ENCODE peak calls at places on chromosomes 13 and 19, in seven cellular contexts. K is pancreas, B is ascending aorta, E is IMR-90, N is breast epithelium, M is heart left ventricle, D is SK-N-SH. Y is an unnamed sample. For H3K9me3, the result is how much of the 10 kb centered on the place peaks cover.

GRCh38 chr13:44734204-44734707 is 158.1 kb upstream of the TSC22D1 start:
- DNase-seq in D (peak), E (peak), B (no peak), N (peak), M (peak), K (peak), Y (peak)

GRCh38 chr13:75771818-75772217 is 135.7 kb downstream of the LMO7 start:
- DNase-seq in K (no peak), N (no peak), M (no peak), D (no peak), B (no peak), E (peak), Y (no peak)

GRCh38 chr19:11767633-11768133 is 883 bp downstream of the ZNF441 start:
- DNase-seq in D (peak), N (peak), E (peak), M (peak), K (peak), B (peak), Y (peak)

GRCh38 chr19:8310342-8311055 is 2.3 kb upstream of the CD320 start:
- DNase-seq in N (no peak), K (peak), B (peak), M (no peak), D (no peak), E (no peak), Y (peak)

GRCh38 chr19:35347171-35347929 is at the start of gene FFAR1:
- DNase-seq in M (peak), B (peak), N (no peak), K (no peak), E (no peak), D (no peak), Y (no peak)

GRCh38 chr13:39451860-39452301 is 151.1 kb downstream of the LHFPL6 start:
- DNase-seq in E (peak), D (no peak), N (no peak), M (peak), B (no peak), K (no peak), Y (no peak)

GRCh38 chr13:51284339-51284738 is 55.2 kb upstream of the SERPINE3 start:
- DNase-seq in N (no peak), M (no peak), B (peak), K (no peak), D (no peak), E (no peak), Y (no peak)

GRCh38 chr19:4676955-4677731 is 7.0 kb upstream of the MYDGF start:
- DNase-seq in E (peak), K (peak), D (peak), M (no peak), B (no peak), N (no peak), Y (peak)

GRCh38 chr19:45816236-45817009 is 1.3 kb upstream of the RSPH6A start:
- DNase-seq in M (no peak), B (no peak), N (no peak), D (peak), K (no peak), E (no peak), Y (peak)

GRCh38 chr19:6038634-6039405 is 60.9 kb upstream of the RANBP3 start:
- DNase-seq in D (no peak), N (no peak), B (no peak), M (no peak), K (no peak), E (peak), Y (no peak)

GRCh38 chr19:17687141-17687856 is 855 bp downstream of the UNC13A start:
- DNase-seq in E (no peak), N (no peak), M (no peak), K (no peak), D (peak), B (no peak), Y (no peak)

GRCh38 chr19:39410620-39411005 is 1.9 kb upstream of the PLEKHG2 start:
- DNase-seq in N (no peak), M (no peak), B (peak), D (no peak), K (peak), E (no peak), Y (no peak)

DNA sequence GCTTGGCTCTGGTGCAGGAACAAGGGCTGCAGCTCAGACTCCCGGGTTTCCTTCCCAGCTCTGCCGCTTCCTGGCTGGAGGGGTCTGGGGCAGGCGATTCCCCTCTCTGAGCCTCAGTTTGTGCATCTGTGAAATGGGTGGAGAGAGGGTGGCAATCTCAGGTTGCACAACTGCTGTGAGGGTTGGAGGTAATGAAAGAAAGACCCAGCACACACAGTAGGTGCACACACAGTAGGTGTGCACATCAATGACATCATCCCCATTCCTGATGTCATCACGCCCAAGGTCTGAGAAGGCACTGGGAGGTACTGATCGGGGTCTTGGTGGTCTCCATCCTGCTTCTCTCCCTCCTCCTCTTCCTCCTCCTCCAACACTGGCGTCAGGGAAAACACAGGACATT is 2.7 kb downstream of the LILRB4 start:
- DNase-seq in N (no peak), M (no peak), B (no peak), E (no peak), D (no peak), K (no peak), Y (no peak)
- H3K9me3 ChIP-seq in N (under half), M (under half), B (under half), E (under half), D (under half), K (under half), Y (under half)

DNA sequence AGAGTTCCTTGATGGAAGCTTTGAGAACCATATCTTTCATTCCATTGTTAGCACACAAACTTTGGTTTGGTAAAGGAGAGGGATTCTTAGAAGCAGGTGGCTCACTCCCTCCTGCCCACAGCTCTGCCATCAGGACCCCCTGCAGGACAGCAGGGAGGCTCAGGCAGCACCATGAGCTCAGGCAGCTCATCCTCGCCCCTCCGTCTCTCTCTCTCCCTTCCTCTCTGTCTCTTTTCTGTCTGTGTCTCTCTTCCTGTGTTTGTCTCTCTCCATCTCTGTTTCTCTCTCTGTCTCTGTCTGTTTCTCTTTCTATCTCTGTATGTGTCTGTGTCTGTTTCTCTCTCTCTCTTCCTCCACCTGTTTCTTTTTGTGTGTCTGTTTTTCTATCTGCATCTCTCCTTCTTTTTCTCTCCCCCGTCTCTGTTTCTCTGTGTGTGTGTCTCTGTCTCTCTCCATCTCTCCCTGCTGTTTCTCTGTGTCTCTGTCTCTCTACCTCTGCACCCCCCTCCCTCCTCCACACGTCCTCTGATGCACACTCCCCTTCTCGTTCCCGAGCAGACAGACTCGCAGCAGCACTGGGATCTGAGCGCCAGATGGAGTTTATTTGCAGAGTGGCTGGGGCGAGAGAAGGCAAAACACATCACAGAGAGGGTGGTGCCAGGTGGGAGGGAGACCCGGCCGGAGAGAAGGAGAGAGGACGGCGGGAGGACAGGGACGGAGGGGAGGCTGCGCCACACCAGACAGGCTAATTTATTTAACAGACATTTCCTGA is 8.7 kb downstream of the SBK2 start:
- DNase-seq in E (peak), K (no peak), N (no peak), D (peak), M (no peak), B (no peak), Y (peak)
- TF ChIP-seq CTCF in E (peak), K (no peak), N (no peak), D (no peak), M (no peak), B (no peak), Y (no peak)

DNA sequence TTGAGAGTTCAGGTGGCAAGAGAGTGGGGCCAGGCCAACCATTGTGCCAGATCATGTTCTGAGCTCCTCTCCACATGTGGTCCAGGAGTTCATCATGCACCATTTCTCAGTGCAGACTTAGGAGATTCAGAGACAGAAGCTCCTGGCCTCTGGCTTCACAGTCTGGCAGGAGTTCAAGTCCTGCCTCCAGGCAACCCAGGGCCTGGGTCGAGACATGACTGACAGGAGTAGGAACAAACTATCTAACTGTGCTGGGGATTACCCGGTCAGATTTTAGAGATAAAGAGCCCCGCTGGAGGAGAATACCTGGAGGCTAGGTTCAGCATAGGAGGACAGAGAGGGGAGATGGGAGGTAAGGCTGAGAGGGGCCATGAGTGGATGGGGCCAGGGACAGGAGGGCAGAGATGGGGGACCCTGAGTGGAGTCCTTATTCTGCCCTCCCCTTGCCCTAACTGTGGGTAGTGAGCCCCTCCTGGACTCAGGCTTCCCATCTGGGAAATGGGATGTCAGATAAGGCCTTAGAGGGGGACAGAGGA is 906 bp upstream of the CYP4F11 start:
- DNase-seq in K (no peak), D (no peak), E (no peak), M (no peak), N (no peak), B (no peak), Y (no peak)
- H3K9me3 ChIP-seq in K (under half), D (under half), E (under half), M (under half), N (under half), B (under half), Y (under half)

GRCh38 chr19:50890422-50891252 is 17.4 kb downstream of the KLK2 start:
- DNase-seq in K (no peak), E (peak), N (no peak), D (no peak), M (no peak), B (no peak), Y (no peak)

GRCh38 chr19:50894478-50895356 is 16.5 kb downstream of the KLK4 start:
- DNase-seq in E (no peak), N (no peak), K (no peak), B (no peak), D (no peak), M (no peak), Y (no peak)

GRCh38 chr19:50891253-50891625 is 18.0 kb downstream of the KLK2 start:
- DNase-seq in K (no peak), E (no peak), D (no peak), N (no peak), B (no peak), M (no peak), Y (no peak)

GRCh38 chr19:50896591-50897190 is 14.5 kb downstream of the KLK4 start:
- DNase-seq in N (peak), K (peak), E (peak), B (no peak), M (no peak), D (no peak), Y (peak)

GRCh38 chr19:50893047-50893737 is 18.0 kb downstream of the KLK4 start:
- DNase-seq in B (no peak), E (no peak), M (no peak), K (no peak), N (no peak), D (peak), Y (peak)
- TF ChIP-seq CTCF in B (no peak), E (no peak), M (no peak), K (no peak), N (no peak), D (peak), Y (peak)

DNA sequence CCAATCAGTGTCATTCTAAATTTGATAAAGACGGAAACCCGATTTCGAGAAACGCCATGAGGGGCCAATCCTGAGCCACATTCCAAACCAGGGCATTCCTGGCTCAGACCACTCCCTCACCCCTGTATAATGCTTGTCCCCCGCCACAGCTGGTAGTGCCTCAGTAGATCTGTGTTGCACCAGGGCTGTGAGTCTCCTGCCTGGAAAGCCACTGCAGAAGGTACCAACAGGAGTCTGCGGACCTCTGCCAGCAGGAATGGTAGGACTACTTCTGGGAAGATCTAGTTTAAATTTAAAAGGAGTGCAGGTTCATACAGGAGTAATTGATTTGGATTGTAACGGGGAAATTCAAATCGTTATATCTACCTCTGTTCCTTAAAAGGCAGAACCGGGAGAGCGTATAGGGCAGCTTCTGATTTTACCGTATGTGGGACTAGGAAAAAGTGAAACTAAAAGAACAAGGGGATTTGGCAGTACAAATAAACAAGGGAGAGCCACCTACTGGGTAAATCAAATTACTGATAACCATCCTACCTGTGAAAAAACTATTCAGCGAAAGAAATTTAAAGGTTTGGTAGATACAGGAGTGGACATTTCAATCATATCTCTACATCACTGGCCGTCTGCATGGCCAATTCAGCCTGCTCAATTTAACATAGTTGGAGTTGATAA is 20.8 kb upstream of the ZNF266 start:
- DNase-seq in D (no peak), M (no peak), E (no peak), B (no peak), N (no peak), K (no peak), Y (no peak)
- H3K9me3 ChIP-seq in D (under half), M (under half), E (under half), B (under half), N (under half), K (under half), Y (under half)